ENCODE peak calls at places on chromosomes 13 and 19, in seven cellular contexts. D is fibroblast of lung; K is fibroblast of pulmonary artery; M is stimulated activated CD4-positive, alpha-beta T cell treated with anti-CD3 and anti-CD28 coated beads, Interleukin-12 subunit alpha, Interleukin-12 subunit beta, amount 100 ng/mL, for 24 hours; T is H9; F is foreskin keratinocyte; L is NCI-H524. A is an unnamed sample.

GRCh38 chr19:1046117-1046626 is 6.3 kb downstream of the ABCA7 start:
- DNase-seq in D (no peak), K (no peak), M (no peak), T (peak), F (no peak), L (no peak), A (no peak)

GRCh38 chr19:12952488-12953455 is 4.3 kb downstream of the GADD45GIP1 start:
- DNase-seq in D (peak), K (peak), M (no peak), T (no peak), F (peak), L (peak), A (peak)

GRCh38 chr19:10268077-10268476 is 2.8 kb upstream of the ICAM1 start:
- DNase-seq in D (no peak), K (no peak), M (no peak), T (no peak), F (no peak), L (no peak), A (no peak)

GRCh38 chr19:10219678-10220077 is 11.5 kb downstream of the S1PR2 start:
- DNase-seq in D (peak), K (peak), M (peak), T (peak), F (no peak), L (no peak), A (peak)

GRCh38 chr19:45161715-45162463 is 1.1 kb upstream of the NKPD1 start:
- DNase-seq in D (peak), K (peak), M (no peak), T (peak), F (no peak), L (no peak), A (peak)

GRCh38 chr13:110589991-110590390 is 25.4 kb upstream of the NAXD start:
- DNase-seq in D (no peak), K (no peak), M (no peak), T (no peak), F (no peak), L (no peak), A (no peak)

GRCh38 chr19:44615529-44616247 is 2.3 kb downstream of the IGSF23 start:
- DNase-seq in D (no peak), K (no peak), M (no peak), T (no peak), F (no peak), L (no peak), A (no peak)

GRCh38 chr13:110329798-110330461 is 22.8 kb downstream of the COL4A2 start:
- DNase-seq in D (peak), K (peak), M (no peak), T (no peak), F (no peak), L (no peak), A (peak)

GRCh38 chr19:29098863-29099481 is 114.0 kb downstream of the UQCRFS1 start:
- DNase-seq in D (peak), K (peak), M (no peak), T (no peak), F (peak), L (no peak), A (peak)

GRCh38 chr13:21909331-21909730 is 238.5 kb downstream of the FGF9 start:
- DNase-seq in D (no peak), K (no peak), M (no peak), T (no peak), F (peak), L (no peak), A (no peak)

GRCh38 chr13:75195479-75196111 is 286.4 kb downstream of the TBC1D4 start:
- DNase-seq in D (peak), K (peak), M (no peak), T (no peak), F (no peak), L (no peak), A (no peak)

GRCh38 chr13:71879129-71879535 is 12.1 kb upstream of the DACH1 start:
- DNase-seq in D (peak), K (peak), M (no peak), T (peak), F (peak), L (peak), A (peak)

GRCh38 chr19:35519291-35519690 is 5.8 kb upstream of the DMKN start:
- DNase-seq in D (peak), K (peak), M (no peak), T (no peak), F (peak), L (no peak), A (no peak)

GRCh38 chr13:113209880-113210421 is 538 bp downstream of the CUL4A start:
- DNase-seq in D (peak), K (peak), M (peak), T (peak), F (peak), L (no peak), A (peak)

GRCh38 chr19:50486823-50487515 is 10.3 kb upstream of the GARIN5A start:
- DNase-seq in D (peak), K (peak), M (peak), T (peak), F (peak), L (peak), A (no peak)

GRCh38 chr19:47049307-47049700 is 880 bp upstream of the TMEM160 start:
- DNase-seq in D (no peak), K (peak), M (no peak), T (no peak), F (peak), L (no peak), A (peak)

A was measured in AG08396.